ENCODE peak calls at places on chromosomes 13 and 19, in eight cellular contexts. U is skeletal muscle cell; D is T-helper 17 cell; J is EL; K is central memory CD4-positive, alpha-beta T cell; C is activated T-helper 1 cell treated with anti-CD3 and anti-CD28 coated beads, Interleukin-2, amount 50 U/mL, for 16 hours; N is endodermal cell; Q is Calu3. Z is an unnamed sample.

GRCh38 chr19:56162258-56162657 is 13.6 kb upstream of the GALP start:
- DNase-seq in U (no peak), D (no peak), J (peak; percentile 11), K (no peak), C (no peak), N (no peak), Q (no peak), Z (no peak)

GRCh38 chr19:11268783-11269267 is 6.5 kb upstream of the DOCK6 start:
- DNase-seq in U (peak; percentile 45), D (no peak), J (peak; percentile 67), K (no peak), C (no peak), N (no peak), Q (no peak), Z (peak; percentile 15)

GRCh38 chr19:34837262-34837661 is 64.2 kb upstream of the ZNF599 start:
- DNase-seq in U (no peak), D (no peak), J (no peak), K (no peak), C (no peak), N (no peak), Q (no peak), Z (no peak)

GRCh38 chr13:75839418-75839817 is 203.3 kb downstream of the LMO7 start:
- DNase-seq in U (no peak), D (no peak), J (no peak), K (no peak), C (no peak), N (no peak), Q (no peak), Z (no peak)

GRCh38 chr13:106477303-106477702 is 58.2 kb downstream of the EFNB2 start:
- DNase-seq in U (no peak), D (no peak), J (no peak), K (no peak), C (no peak), N (no peak), Q (no peak), Z (no peak)

GRCh38 chr19:39297931-39298634 is 1.9 kb downstream of the IFNL1 start:
- DNase-seq in U (no peak), D (no peak), J (no peak), K (peak; percentile 63), C (peak; percentile 29), N (no peak), Q (no peak), Z (no peak)

GRCh38 chr13:92974905-92975429 is 251.6 kb upstream of the GPC6 start:
- DNase-seq in U (no peak), D (no peak), J (no peak), K (no peak), C (no peak), N (no peak), Q (no peak), Z (no peak)

GRCh38 chr19:31390721-31391120 is 41.5 kb upstream of the TSHZ3 start:
- DNase-seq in U (no peak), D (no peak), J (no peak), K (no peak), C (no peak), N (no peak), Q (no peak), Z (no peak)

GRCh38 chr13:51869921-51870320 is 8.2 kb downstream of the CCDC70 start:
- DNase-seq in U (no peak), D (no peak), J (no peak), K (no peak), C (no peak), N (no peak), Q (no peak), Z (no peak)

GRCh38 chr13:45966715-45967114 is 85.8 kb downstream of the ZC3H13 start:
- DNase-seq in U (no peak), D (no peak), J (no peak), K (no peak), C (no peak), N (no peak), Q (no peak), Z (no peak)

GRCh38 chr19:28883241-28883693 is 329.7 kb downstream of the UQCRFS1 start:
- DNase-seq in U (peak; percentile 14), D (no peak), J (peak; percentile 24), K (no peak), C (no peak), N (peak; percentile 65), Q (no peak), Z (peak; percentile 29)

GRCh38 chr19:34962945-34963530 is 991 bp downstream of the ZNF792 start:
- DNase-seq in U (no peak), D (no peak), J (no peak), K (no peak), C (no peak), N (peak; percentile 54), Q (no peak), Z (peak; percentile 3)

GRCh38 chr13:109159650-109160309 is 530.4 kb downstream of the MYO16 start:
- DNase-seq in U (no peak), D (no peak), J (no peak), K (no peak), C (no peak), N (peak; percentile 62), Q (no peak), Z (no peak)

GRCh38 chr13:48890386-48890785 is 85.3 kb upstream of the FNDC3A start:
- DNase-seq in U (no peak), D (no peak), J (no peak), K (no peak), C (no peak), N (no peak), Q (no peak), Z (no peak)

GRCh38 chr13:75139291-75139690 is 342.7 kb downstream of the TBC1D4 start:
- DNase-seq in U (peak; percentile 35), D (no peak), J (peak; percentile 71), K (no peak), C (no peak), N (no peak), Q (no peak), Z (peak; percentile 80)

GRCh38 chr13:59034198-59034597 is 1129.5 kb downstream of the DIAPH3 start:
- DNase-seq in U (no peak), D (no peak), J (no peak), K (no peak), C (no peak), N (no peak), Q (no peak), Z (no peak)

GRCh38 chr13:22126433-22127021 is 455.7 kb downstream of the FGF9 start:
- DNase-seq in U (no peak), D (no peak), J (no peak), K (no peak), C (no peak), N (no peak), Q (no peak), Z (no peak)

GRCh38 chr13:81639984-81640582 is 1299.2 kb upstream of the SPRY2 start:
- DNase-seq in U (no peak), D (no peak), J (peak; percentile 0), K (no peak), C (no peak), N (no peak), Q (peak; percentile 8), Z (peak; percentile 13)

Z was measured in adipocyte.